ENCODE peak calls at places on chromosomes 11 and 22, in eight cellular contexts. One of them, this sample, is unnamed.

GRCh38 chr22:49992921-49993648 is 19.5 kb downstream of the IL17REL start:
- DNase-seq in AML-193: peak
- DNase-seq in iris pigment epithelial cell: peak
- DNase-seq in MV-4-11: peak
- DNase-seq in NCI-H1417: no peak
- DNase-seq in GM04504: no peak
- DNase-seq in CD4-positive, alpha-beta T cell: peak
- DNase-seq in astrocyte of the hippocampus: peak
- DNase-seq in this sample: peak

GRCh38 chr22:28867191-28867590 is 16.2 kb upstream of the ZNRF3 start:
- DNase-seq in AML-193: no peak
- DNase-seq in iris pigment epithelial cell: no peak
- DNase-seq in MV-4-11: no peak
- DNase-seq in NCI-H1417: no peak
- DNase-seq in GM04504: no peak
- DNase-seq in CD4-positive, alpha-beta T cell: no peak
- DNase-seq in astrocyte of the hippocampus: no peak
- DNase-seq in this sample: no peak

GRCh38 chr11:133681901-133682300 is 149.6 kb upstream of the OPCML start:
- DNase-seq in AML-193: no peak
- DNase-seq in iris pigment epithelial cell: no peak
- DNase-seq in MV-4-11: no peak
- DNase-seq in NCI-H1417: no peak
- DNase-seq in GM04504: no peak
- DNase-seq in CD4-positive, alpha-beta T cell: no peak
- DNase-seq in astrocyte of the hippocampus: no peak
- DNase-seq in this sample: no peak

GRCh38 chr11:119751281-119752060 is 22.5 kb upstream of the NECTIN1 start:
- DNase-seq in AML-193: no peak
- DNase-seq in iris pigment epithelial cell: no peak
- DNase-seq in MV-4-11: peak
- DNase-seq in NCI-H1417: no peak
- DNase-seq in GM04504: no peak
- DNase-seq in CD4-positive, alpha-beta T cell: no peak
- DNase-seq in astrocyte of the hippocampus: no peak
- DNase-seq in this sample: no peak

GRCh38 chr11:133515075-133515474 is 17.2 kb downstream of the OPCML start:
- DNase-seq in AML-193: no peak
- DNase-seq in iris pigment epithelial cell: no peak
- DNase-seq in MV-4-11: no peak
- DNase-seq in NCI-H1417: no peak
- DNase-seq in GM04504: no peak
- DNase-seq in CD4-positive, alpha-beta T cell: no peak
- DNase-seq in astrocyte of the hippocampus: no peak
- DNase-seq in this sample: no peak

GRCh38 chr11:77038825-77039326 is 4.7 kb downstream of the B3GNT6 start:
- DNase-seq in AML-193: no peak
- DNase-seq in iris pigment epithelial cell: no peak
- DNase-seq in MV-4-11: peak
- DNase-seq in NCI-H1417: no peak
- DNase-seq in GM04504: no peak
- DNase-seq in CD4-positive, alpha-beta T cell: no peak
- DNase-seq in astrocyte of the hippocampus: no peak
- DNase-seq in this sample: no peak

GRCh38 chr11:47399860-47400812 is 8.3 kb upstream of the SLC39A13 start:
- DNase-seq in AML-193: no peak
- DNase-seq in iris pigment epithelial cell: no peak
- DNase-seq in MV-4-11: no peak
- DNase-seq in NCI-H1417: no peak
- DNase-seq in GM04504: no peak
- DNase-seq in CD4-positive, alpha-beta T cell: peak
- DNase-seq in astrocyte of the hippocampus: no peak
- DNase-seq in this sample: peak

GRCh38 chr22:50530857-50531545 is 1.2 kb upstream of the TYMP start:
- DNase-seq in AML-193: no peak
- DNase-seq in iris pigment epithelial cell: peak
- DNase-seq in MV-4-11: peak
- DNase-seq in NCI-H1417: no peak
- DNase-seq in GM04504: no peak
- DNase-seq in CD4-positive, alpha-beta T cell: peak
- DNase-seq in astrocyte of the hippocampus: peak
- DNase-seq in this sample: peak

GRCh38 chr11:83819936-83820549 is 533.9 kb upstream of the CCDC90B start:
- DNase-seq in AML-193: peak
- DNase-seq in iris pigment epithelial cell: peak
- DNase-seq in MV-4-11: peak
- DNase-seq in NCI-H1417: peak
- DNase-seq in GM04504: peak
- DNase-seq in CD4-positive, alpha-beta T cell: no peak
- DNase-seq in astrocyte of the hippocampus: peak
- DNase-seq in this sample: peak

GRCh38 chr11:8389034-8389996 is 125.6 kb upstream of the LMO1 start:
- DNase-seq in AML-193: no peak
- DNase-seq in iris pigment epithelial cell: peak
- DNase-seq in MV-4-11: peak
- DNase-seq in NCI-H1417: no peak
- DNase-seq in GM04504: no peak
- DNase-seq in CD4-positive, alpha-beta T cell: no peak
- DNase-seq in astrocyte of the hippocampus: peak
- DNase-seq in this sample: peak

GRCh38 chr11:132639986-132640385 is 892.3 kb downstream of the OPCML start:
- DNase-seq in AML-193: no peak
- DNase-seq in iris pigment epithelial cell: no peak
- DNase-seq in MV-4-11: no peak
- DNase-seq in NCI-H1417: no peak
- DNase-seq in GM04504: no peak
- DNase-seq in CD4-positive, alpha-beta T cell: no peak
- DNase-seq in astrocyte of the hippocampus: peak
- DNase-seq in this sample: no peak

GRCh38 chr11:97963528-97964331 is 1057.0 kb upstream of the CNTN5 start:
- DNase-seq in AML-193: no peak
- DNase-seq in iris pigment epithelial cell: peak
- DNase-seq in MV-4-11: no peak
- DNase-seq in NCI-H1417: no peak
- DNase-seq in GM04504: no peak
- DNase-seq in CD4-positive, alpha-beta T cell: no peak
- DNase-seq in astrocyte of the hippocampus: no peak
- DNase-seq in this sample: no peak